ENCODE peak calls at places on chromosome 10, in seven cellular contexts. B, J, Q, O, G, F and U are unnamed samples.

GRCh38 chr10:77320852-77321496 is 316.6 kb downstream of the KCNMA1 start:
- DNase-seq in B (no peak), J (no peak), Q (no peak), O (peak), G (no peak), F (peak), U (no peak)

GRCh38 chr10:13272164-13272571 is 27.7 kb downstream of the PHYH start:
- DNase-seq in B (no peak), J (peak), Q (no peak), O (no peak), G (no peak), F (peak), U (no peak)

GRCh38 chr10:113663908-113664307 is at the start of gene NRAP:
- DNase-seq in B (no peak), J (no peak), Q (no peak), O (no peak), G (no peak), F (no peak), U (no peak)

GRCh38 chr10:124231188-124232135 is 138.1 kb upstream of the CHST15 start:
- DNase-seq in B (no peak), J (no peak), Q (no peak), O (no peak), G (no peak), F (no peak), U (no peak)

GRCh38 chr10:109866168-109866994 is 56.9 kb downstream of the XPNPEP1 start:
- DNase-seq in B (no peak), J (no peak), Q (peak), O (peak), G (no peak), F (peak), U (no peak)

GRCh38 chr10:5292196-5292735 is 72.5 kb upstream of the UCN3 start:
- DNase-seq in B (no peak), J (no peak), Q (no peak), O (no peak), G (no peak), F (no peak), U (no peak)

GRCh38 chr10:78301891-78302738 is 268.5 kb downstream of the RPS24 start:
- DNase-seq in B (no peak), J (peak), Q (peak), O (no peak), G (no peak), F (peak), U (no peak)

GRCh38 chr10:123868058-123868995 is 23.3 kb downstream of the CPXM2 start:
- DNase-seq in B (no peak), J (no peak), Q (no peak), O (no peak), G (no peak), F (no peak), U (no peak)

GRCh38 chr10:27143686-27144085 is 10.5 kb downstream of the YME1L1 start:
- DNase-seq in B (no peak), J (no peak), Q (no peak), O (no peak), G (no peak), F (no peak), U (no peak)

GRCh38 chr10:124611738-124612137 is 132.4 kb downstream of the FAM53B start:
- DNase-seq in B (no peak), J (no peak), Q (no peak), O (no peak), G (no peak), F (no peak), U (no peak)

GRCh38 chr10:12954866-12955265 is 46.6 kb downstream of the CCDC3 start:
- DNase-seq in B (no peak), J (no peak), Q (no peak), O (no peak), G (no peak), F (no peak), U (no peak)

GRCh38 chr10:80537705-80538480 is at the start of gene SH2D4B:
- DNase-seq in B (no peak), J (no peak), Q (peak), O (no peak), G (no peak), F (no peak), U (no peak)

GRCh38 chr10:72808001-72808400 is 85.5 kb upstream of the OIT3 start:
- DNase-seq in B (no peak), J (no peak), Q (no peak), O (no peak), G (no peak), F (no peak), U (no peak)

GRCh38 chr10:130141038-130141437 is 4.8 kb downstream of the GLRX3 start:
- DNase-seq in B (no peak), J (no peak), Q (no peak), O (no peak), G (no peak), F (no peak), U (no peak)

GRCh38 chr10:32332299-32332750 is 14.6 kb downstream of the EPC1 start:
- DNase-seq in B (no peak), J (no peak), Q (no peak), O (peak), G (no peak), F (peak), U (peak)

GRCh38 chr10:72740526-72740925 is 48.6 kb downstream of the MCU start:
- DNase-seq in B (no peak), J (no peak), Q (peak), O (peak), G (no peak), F (peak), U (peak)

GRCh38 chr10:11205026-11205772 is 187.5 kb downstream of the CELF2 start:
- DNase-seq in B (no peak), J (no peak), Q (peak), O (peak), G (no peak), F (peak), U (no peak)

GRCh38 chr10:104779701-104780100 is 138.6 kb downstream of the SORCS3 start:
- DNase-seq in B (no peak), J (no peak), Q (no peak), O (no peak), G (no peak), F (no peak), U (no peak)

GRCh38 chr10:79472951-79473350 is 27.5 kb upstream of the ZCCHC24 start:
- DNase-seq in B (no peak), J (peak), Q (no peak), O (peak), G (no peak), F (no peak), U (no peak)

GRCh38 chr10:80517416-80518142 is 20.1 kb upstream of the SH2D4B start:
- DNase-seq in B (no peak), J (no peak), Q (no peak), O (no peak), G (no peak), F (no peak), U (no peak)

DNA sequence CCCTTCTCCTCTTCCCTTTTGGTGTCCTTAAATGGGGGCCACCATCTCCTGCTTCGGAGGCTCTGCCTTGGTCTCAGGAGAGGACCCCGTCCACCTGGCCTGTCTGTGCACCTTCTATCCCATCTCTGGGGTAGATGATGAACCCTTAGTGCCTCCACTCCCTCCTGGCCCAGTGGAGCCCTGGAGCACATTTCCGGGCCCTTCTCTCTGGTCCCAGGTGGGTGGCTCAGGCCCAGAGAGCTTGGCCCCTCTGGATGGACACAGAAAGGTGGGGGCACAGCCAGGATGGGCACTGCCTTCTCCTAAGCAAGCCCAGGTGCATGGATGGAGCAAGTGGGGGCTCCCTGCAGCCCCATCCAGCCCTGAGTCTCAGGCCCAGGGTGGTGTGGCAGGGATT is 121.4 kb upstream of the RET start:
- DNase-seq in B (no peak), J (no peak), Q (no peak), O (no peak), G (no peak), F (no peak), U (no peak)
- H2AK5ac ChIP-seq in B (peak), J (no peak), Q (no peak), O (no peak), G (no peak), F (no peak), U (no peak)

GRCh38 chr10:17262502-17262901 is 34.5 kb downstream of the VIM start:
- DNase-seq in B (no peak), J (no peak), Q (no peak), O (no peak), G (no peak), F (no peak), U (no peak)

GRCh38 chr10:17265468-17265867 is 37.4 kb downstream of the VIM start:
- DNase-seq in B (no peak), J (no peak), Q (no peak), O (no peak), G (no peak), F (peak), U (no peak)

GRCh38 chr10:17257466-17258321 is 29.7 kb downstream of the VIM start:
- DNase-seq in B (peak), J (peak), Q (peak), O (peak), G (no peak), F (peak), U (peak)

GRCh38 chr10:17263580-17263979 is 35.5 kb downstream of the VIM start:
- DNase-seq in B (no peak), J (no peak), Q (peak), O (no peak), G (no peak), F (no peak), U (no peak)
- H2AK5ac ChIP-seq in B (no peak), J (no peak), Q (no peak), O (no peak), G (no peak), F (no peak), U (no peak)

GRCh38 chr10:106380706-106381105 is 783.8 kb downstream of the SORCS1 start:
- DNase-seq in B (no peak), J (no peak), Q (no peak), O (no peak), G (no peak), F (no peak), U (no peak)

GRCh38 chr10:106387063-106387462 is 777.4 kb downstream of the SORCS1 start:
- DNase-seq in B (no peak), J (no peak), Q (no peak), O (no peak), G (no peak), F (peak), U (no peak)

GRCh38 chr10:106384541-106384940 is 780.0 kb downstream of the SORCS1 start:
- DNase-seq in B (no peak), J (no peak), Q (no peak), O (no peak), G (no peak), F (peak), U (no peak)
- H2AK5ac ChIP-seq in B (no peak), J (no peak), Q (no peak), O (no peak), G (no peak), F (no peak), U (no peak)

DNA sequence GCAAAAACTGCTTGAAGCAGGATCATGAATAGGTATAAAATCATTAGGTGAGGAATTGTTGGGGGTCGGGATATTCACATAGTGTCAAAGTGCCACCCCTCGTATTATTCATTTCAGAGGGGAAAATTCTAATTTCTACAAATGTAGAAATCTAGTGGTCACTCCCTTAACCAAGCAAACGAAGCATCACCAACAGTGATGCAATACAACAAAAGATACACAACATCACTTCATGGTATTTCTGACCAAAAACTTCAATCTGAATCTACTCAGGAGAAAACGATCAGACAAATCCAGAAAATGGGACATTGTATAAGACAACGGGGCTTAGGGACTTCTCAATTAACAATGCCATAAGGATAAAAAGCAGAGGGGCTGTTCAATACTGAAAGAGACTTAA is 26.3 kb upstream of the FAM170B start:
- DNase-seq in B (no peak), J (no peak), Q (no peak), O (no peak), G (no peak), F (no peak), U (no peak)
- H2AK5ac ChIP-seq in B (no peak), J (no peak), Q (no peak), O (no peak), G (no peak), F (no peak), U (no peak)

GRCh38 chr10:111996103-111996502 is 187.5 kb downstream of the GPAM start:
- DNase-seq in B (no peak), J (no peak), Q (no peak), O (no peak), G (no peak), F (no peak), U (no peak)

GRCh38 chr10:111989136-111990050 is 194.2 kb downstream of the GPAM start:
- DNase-seq in B (no peak), J (no peak), Q (no peak), O (no peak), G (no peak), F (no peak), U (peak)

GRCh38 chr10:111993321-111993720 is 190.2 kb downstream of the GPAM start:
- DNase-seq in B (no peak), J (no peak), Q (peak), O (no peak), G (no peak), F (no peak), U (no peak)

GRCh38 chr10:111990734-111991133 is 192.8 kb downstream of the GPAM start:
- DNase-seq in B (no peak), J (no peak), Q (peak), O (no peak), G (no peak), F (no peak), U (no peak)

GRCh38 chr10:111993872-111994426 is 189.6 kb downstream of the GPAM start:
- DNase-seq in B (no peak), J (no peak), Q (no peak), O (no peak), G (no peak), F (no peak), U (no peak)
- H2AK5ac ChIP-seq in B (no peak), J (no peak), Q (peak), O (no peak), G (no peak), F (no peak), U (no peak)

GRCh38 chr10:43753397-43754061 is 104.8 kb upstream of the ZNF32 start:
- DNase-seq in B (no peak), J (no peak), Q (no peak), O (no peak), G (no peak), F (no peak), U (no peak)
- H2AK5ac ChIP-seq in B (peak), J (no peak), Q (no peak), O (no peak), G (no peak), F (no peak), U (no peak)

GRCh38 chr10:128143531-128143930 is 17.3 kb upstream of the MKI67 start:
- DNase-seq in B (no peak), J (no peak), Q (peak), O (no peak), G (no peak), F (no peak), U (peak)
- H2AK5ac ChIP-seq in B (no peak), J (no peak), Q (no peak), O (no peak), G (no peak), F (no peak), U (no peak)